ENCODE peak calls at places on chromosomes 5 and 9, in six cellular contexts. V is IMR-90, W is A549, C is endothelial cell of umbilical vein, X is cardiac muscle cell, D is fibroblast of the aortic adventitia. B is an unnamed sample.

GRCh38 chr5:143086851-143087637 is 316.4 kb downstream of the NR3C1 start:
- DNase-seq in V (peak; percentile 44), W (peak; percentile 70), C (no peak), X (peak; percentile 23), D (no peak), B (peak; percentile 77)

GRCh38 chr9:133233681-133234432 is 24.8 kb upstream of the OBP2B start:
- DNase-seq in V (no peak), W (no peak), C (peak; percentile 70), X (no peak), D (no peak), B (no peak)

GRCh38 chr9:120936011-120936763 is 9.6 kb upstream of the TRAF1 start:
- DNase-seq in V (peak; percentile 95), W (peak; percentile 89), C (peak; percentile 95), X (peak; percentile 91), D (peak; percentile 99), B (peak; percentile 80)

GRCh38 chr9:111178361-111179043 is 140.2 kb upstream of the LPAR1 start:
- DNase-seq in V (peak; percentile 95), W (peak; percentile 11), C (peak; percentile 19), X (no peak), D (peak; percentile 95), B (peak; percentile 97)

GRCh38 chr5:91401175-91401574 is 18.1 kb upstream of the ARRDC3 start:
- DNase-seq in V (peak; percentile 35), W (no peak), C (no peak), X (no peak), D (peak; percentile 8), B (no peak)

GRCh38 chr5:76303917-76304316 is 99.2 kb upstream of the IQGAP2 start:
- DNase-seq in V (no peak), W (peak; percentile 10), C (no peak), X (no peak), D (no peak), B (no peak)

GRCh38 chr5:34058532-34058931 is 15.5 kb upstream of the C1QTNF3 start:
- DNase-seq in V (no peak), W (no peak), C (no peak), X (no peak), D (no peak), B (no peak)

GRCh38 chr9:19510907-19511306 is 102.1 kb downstream of the ACER2 start:
- DNase-seq in V (no peak), W (no peak), C (no peak), X (no peak), D (no peak), B (no peak)

GRCh38 chr9:138073808-138074207 is 196.2 kb downstream of the CACNA1B start:
- DNase-seq in V (no peak), W (no peak), C (no peak), X (no peak), D (no peak), B (no peak)

GRCh38 chr5:16013334-16014065 is 166.1 kb downstream of the MARCHF11 start:
- DNase-seq in V (no peak), W (no peak), C (no peak), X (no peak), D (no peak), B (no peak)

GRCh38 chr5:80182802-80183645 is 72.8 kb downstream of the SERINC5 start:
- DNase-seq in V (no peak), W (peak; percentile 12), C (no peak), X (no peak), D (no peak), B (no peak)

GRCh38 chr5:127419007-127419406 is 98.4 kb upstream of the PRRC1 start:
- DNase-seq in V (no peak), W (peak; percentile 9), C (no peak), X (no peak), D (no peak), B (no peak)

GRCh38 chr5:168424506-168425298 is 61.6 kb upstream of the RARS1 start:
- DNase-seq in V (peak; percentile 79), W (peak; percentile 22), C (no peak), X (no peak), D (peak; percentile 81), B (peak; percentile 28)

GRCh38 chr9:129763235-129763917 is 10.5 kb upstream of the PTGES start:
- DNase-seq in V (peak; percentile 80), W (no peak), C (no peak), X (no peak), D (peak; percentile 96), B (peak; percentile 41)

GRCh38 chr9:6552033-6552737 is 93.3 kb downstream of the GLDC start:
- DNase-seq in V (peak; percentile 83), W (no peak), C (peak; percentile 92), X (no peak), D (peak; percentile 51), B (no peak)

GRCh38 chr9:76296561-76297276 is 97.5 kb downstream of the RFK start:
- DNase-seq in V (no peak), W (no peak), C (no peak), X (no peak), D (no peak), B (no peak)

GRCh38 chr5:168663276-168664004 is 84.3 kb upstream of the PANK3 start:
- DNase-seq in V (no peak), W (no peak), C (no peak), X (no peak), D (no peak), B (no peak)

GRCh38 chr9:5630038-5630507 is 1.2 kb downstream of the RIC1 start:
- DNase-seq in V (no peak), W (peak; percentile 36), C (peak; percentile 69), X (peak; percentile 33), D (peak; percentile 63), B (no peak)

GRCh38 chr9:116320180-116320799 is 166.7 kb downstream of the PAPPA start:
- DNase-seq in V (no peak), W (no peak), C (no peak), X (peak; percentile 38), D (no peak), B (no peak)

GRCh38 chr9:120378680-120379079 is 201.3 kb downstream of the CDK5RAP2 start:
- DNase-seq in V (peak; percentile 67), W (no peak), C (no peak), X (no peak), D (no peak), B (no peak)

GRCh38 chr5:88556415-88556814 is 287.8 kb upstream of the TMEM161B start:
- DNase-seq in V (no peak), W (no peak), C (no peak), X (no peak), D (no peak), B (no peak)

GRCh38 chr5:131996210-131997025 is 15.0 kb downstream of the ACSL6 start:
- DNase-seq in V (no peak), W (no peak), C (peak; percentile 94), X (no peak), D (no peak), B (no peak)

GRCh38 chr5:52943285-52943684 is 45.9 kb upstream of the ITGA2 start:
- DNase-seq in V (no peak), W (peak; percentile 21), C (peak; percentile 31), X (no peak), D (no peak), B (no peak)

GRCh38 chr9:137054932-137055384 is 1.1 kb upstream of the ENTPD2 start:
- DNase-seq in V (no peak), W (no peak), C (no peak), X (no peak), D (no peak), B (no peak)

GRCh38 chr5:156181656-156182055 is 145.3 kb upstream of the SGCD start:
- DNase-seq in V (peak; percentile 15), W (peak; percentile 96), C (no peak), X (no peak), D (no peak), B (no peak)

GRCh38 chr5:1421521-1422341 is 23.5 kb downstream of the SLC6A3 start:
- DNase-seq in V (no peak), W (no peak), C (no peak), X (no peak), D (no peak), B (no peak)

GRCh38 chr5:134125195-134126015 is 10.9 kb downstream of the TCF7 start:
- DNase-seq in V (peak; percentile 96), W (no peak), C (peak; percentile 51), X (no peak), D (peak; percentile 97), B (peak; percentile 92)

GRCh38 chr5:2750026-2750757 is 1.3 kb downstream of the IRX2 start:
- DNase-seq in V (no peak), W (no peak), C (no peak), X (peak; percentile 68), D (peak; percentile 4), B (no peak)

GRCh38 chr5:135185461-135186075 is 151.5 kb upstream of the PITX1 start:
- DNase-seq in V (peak; percentile 65), W (no peak), C (no peak), X (no peak), D (peak; percentile 81), B (peak; percentile 59)

GRCh38 chr5:152170350-152170749 is 234.7 kb downstream of the NMUR2 start:
- DNase-seq in V (no peak), W (peak; percentile 4), C (no peak), X (no peak), D (no peak), B (no peak)

GRCh38 chr5:6803981-6804550 is 90.8 kb downstream of the TENT4A start:
- DNase-seq in V (no peak), W (no peak), C (no peak), X (no peak), D (no peak), B (no peak)

GRCh38 chr5:53478411-53479044 is 1.9 kb upstream of the FST start:
- DNase-seq in V (peak; percentile 63), W (peak; percentile 72), C (peak; percentile 72), X (peak; percentile 81), D (peak; percentile 69), B (no peak)

GRCh38 chr9:127776919-127777280 is 1.6 kb downstream of the SH2D3C start:
- DNase-seq in V (no peak), W (no peak), C (no peak), X (no peak), D (no peak), B (no peak)
- H3K4me3 ChIP-seq in V (no peak overlapping the region), W (no peak overlapping the region), C (no peak overlapping the region), X (no peak overlapping the region), D (no peak overlapping the region), B (no peak overlapping the region)

GRCh38 chr5:67842806-67843205 is 372.8 kb upstream of the PIK3R1 start:
- DNase-seq in V (no peak), W (peak; percentile 5), C (peak; percentile 40), X (peak; percentile 5), D (peak; percentile 11), B (peak; percentile 3)
- TF ChIP-seq CTCF in V (no peak), W (no peak), C (peak; percentile 25), X (peak; percentile 50), D (peak; percentile 12), B (peak; percentile 43)

DNA sequence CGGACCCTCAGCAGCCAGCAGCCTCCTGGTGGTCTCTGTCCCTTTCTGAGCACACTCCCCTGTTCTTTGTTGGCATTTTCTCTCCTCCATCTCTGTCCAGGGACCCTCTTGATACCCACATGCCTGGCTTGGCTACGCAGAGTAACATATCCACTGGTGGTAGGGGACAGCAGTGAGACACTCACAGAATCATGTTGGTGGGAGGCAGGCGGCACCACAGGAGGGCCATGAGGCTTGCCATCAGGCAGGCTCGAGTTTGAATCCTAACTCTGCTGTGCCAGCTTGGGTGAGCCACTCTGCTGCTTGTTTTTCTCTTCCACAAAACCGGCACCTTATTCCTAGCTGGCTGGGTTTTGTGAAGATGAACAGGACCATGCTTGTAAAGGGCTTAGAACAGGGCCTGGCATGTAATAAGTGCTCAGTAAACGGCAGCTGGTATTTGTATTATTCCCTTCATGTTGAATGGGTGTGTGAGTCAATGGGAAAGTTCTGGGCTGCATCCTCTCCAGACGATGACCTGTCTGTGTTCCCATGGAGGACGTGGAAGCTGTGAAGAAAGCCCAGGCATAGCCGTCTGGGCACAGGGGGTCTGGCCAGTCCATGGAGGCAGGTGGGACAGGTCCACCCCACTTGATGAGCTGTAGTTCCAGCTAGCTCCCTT is 2.3 kb downstream of the COL27A1 start:
- DNase-seq in V (peak; percentile 69), W (no peak), C (peak; percentile 30), X (no peak), D (no peak), B (no peak)
- H3K4me3 ChIP-seq in V (no peak overlapping the region), W (no peak overlapping the region), C (no peak overlapping the region), X (no peak overlapping the region), D (no peak overlapping the region), B (peak overlapping the region; percentile 79)

GRCh38 chr5:180332051-180332517 is 21.1 kb downstream of the GFPT2 start:
- DNase-seq in V (no peak), W (peak; percentile 39), C (no peak), X (no peak), D (peak; percentile 71), B (no peak)
- TF ChIP-seq CTCF in V (peak; percentile 27), W (peak; percentile 23), C (no peak), X (peak; percentile 41), D (peak; percentile 50), B (peak; percentile 40)